ENCODE peak calls at places on chromosome 15, in five cellular contexts. P is activated naive CD8-positive, alpha-beta T cell treated with anti-CD3 and anti-CD28 coated beads, Interleukin-2, amount 10 ng/mL, durations not matched to agents 7 days and 5 days; Y is activated CD8-positive, alpha-beta T cell treated with anti-CD3 and anti-CD28 coated beads, Interleukin-2, amount 10 ng/mL, durations not matched to agents 7 days and 5 days; Q is T-cell; E is gastrocnemius medialis. V is an unnamed sample.

GRCh38 chr15:61157933-61158332 is 71.2 kb downstream of the RORA start:
- ATAC-seq in E (peak; percentile 88), Q (no peak), P (no peak), Y (no peak), V (no peak)

GRCh38 chr15:63028442-63029110 is 14.0 kb upstream of the TPM1 start:
- ATAC-seq in Y (no peak), E (no peak), P (no peak), Q (no peak), V (no peak)

GRCh38 chr15:35054380-35054779 is 30.7 kb downstream of the NANOGP8 start:
- ATAC-seq in E (no peak), Q (no peak), P (no peak), Y (no peak), V (no peak)

GRCh38 chr15:91472316-91472756 is 372.3 kb downstream of the SV2B start:
- ATAC-seq in Y (peak; percentile 69), P (peak; percentile 38), Q (peak; percentile 74), E (no peak), V (peak; percentile 18)

GRCh38 chr15:92819312-92820232 is 80.6 kb upstream of the CHD2 start:
- ATAC-seq in P (peak; percentile 9), Q (peak; percentile 14), Y (peak; percentile 29), E (peak; percentile 47), V (peak; percentile 37)

GRCh38 chr15:39692464-39693327 is 89.9 kb downstream of the FSIP1 start:
- ATAC-seq in Q (no peak), E (no peak), Y (no peak), P (no peak), V (peak; percentile 62)

GRCh38 chr15:74392902-74393301 is 25.5 kb upstream of the CYP11A1 start:
- ATAC-seq in Y (no peak), E (no peak), Q (no peak), P (no peak), V (no peak)

GRCh38 chr15:71792521-71792920 is 17.8 kb upstream of the NR2E3 start:
- ATAC-seq in Q (no peak), P (no peak), Y (no peak), E (no peak), V (no peak)

GRCh38 chr15:88467935-88468528 is 524 bp downstream of the MRPS11 start:
- ATAC-seq in Q (no peak), P (no peak), Y (no peak), E (no peak), V (no peak)

GRCh38 chr15:90001062-90001682 is at the start of gene ZNF710:
- ATAC-seq in Q (peak; percentile 54), E (peak; percentile 43), Y (peak; percentile 38), P (peak; percentile 34), V (peak; percentile 52)

GRCh38 chr15:40516322-40516721 is 45.5 kb downstream of the CHST14 start:
- ATAC-seq in E (no peak), P (no peak), Q (no peak), Y (no peak), V (no peak)

GRCh38 chr15:68285243-68285980 is 7.9 kb downstream of the FEM1B start:
- ATAC-seq in P (no peak), Q (no peak), E (no peak), Y (no peak), V (no peak)

GRCh38 chr15:40256642-40257235 is 17.9 kb downstream of the PAK6 start:
- ATAC-seq in Q (peak; percentile 58), Y (peak; percentile 35), P (peak; percentile 31), E (no peak), V (peak; percentile 58)

GRCh38 chr15:25832158-25832557 is 31.0 kb downstream of the ATP10A start:
- ATAC-seq in Q (no peak), E (no peak), Y (no peak), P (no peak), V (peak; percentile 86)